ENCODE peak calls at places on chromosomes 12 and 14, in four cellular contexts. H is HCT116, A is K562, N is HepG2. F is an unnamed sample.

GRCh38 chr14:76219873-76220272 is 68.2 kb downstream of the GPATCH2L start:
- DNase-seq in H (no peak), N (no peak), A (no peak), F (no peak)

GRCh38 chr12:6684609-6685008 is 4.6 kb downstream of the ZNF384 start:
- DNase-seq in A (peak), H (peak), N (peak), F (no peak)

GRCh38 chr12:70824511-70824910 is 96.0 kb downstream of the PTPRR start:
- DNase-seq in A (no peak), H (no peak), N (no peak), F (no peak)

GRCh38 chr12:28051516-28052456 is 79.3 kb upstream of the PTHLH start:
- DNase-seq in N (no peak), H (no peak), A (no peak), F (no peak)

GRCh38 chr12:101044512-101045074 is 165.4 kb downstream of the SLC5A8 start:
- DNase-seq in H (no peak), N (no peak), A (no peak), F (no peak)

GRCh38 chr12:116053479-116054195 is 223.9 kb downstream of the MED13L start:
- DNase-seq in A (no peak), H (no peak), N (peak), F (no peak)

GRCh38 chr12:111435661-111436201 is 30.0 kb downstream of the SH2B3 start:
- DNase-seq in A (no peak), N (no peak), H (no peak), F (no peak)

GRCh38 chr12:89464974-89465592 is 59.5 kb downstream of the GALNT4 start:
- DNase-seq in H (no peak), A (no peak), N (no peak), F (no peak)

GRCh38 chr14:102252834-102253801 is 51.8 kb downstream of the MOK start:
- DNase-seq in A (no peak), H (no peak), N (no peak), F (no peak)

GRCh38 chr12:121803861-121804416 is at the start of gene SETD1B:
- DNase-seq in H (no peak), A (peak), N (no peak), F (no peak)

GRCh38 chr14:88289214-88289613 is 33.9 kb downstream of the KCNK10 start:
- DNase-seq in N (no peak), A (no peak), H (peak), F (no peak)

GRCh38 chr12:10722502-10722904 is 620 bp downstream of the YBX3 start:
- DNase-seq in A (peak), H (no peak), N (peak), F (no peak)

GRCh38 chr12:27012239-27012981 is 1.8 kb downstream of the TM7SF3 start:
- DNase-seq in H (no peak), A (no peak), N (peak), F (no peak)

GRCh38 chr14:67232631-67233030 is 8.6 kb upstream of the PALS1 start:
- DNase-seq in H (no peak), A (no peak), N (no peak), F (no peak)

GRCh38 chr12:115049617-115050016 is 365.6 kb upstream of the TBX3 start:
- DNase-seq in N (no peak), H (no peak), A (no peak), F (no peak)
- TF ChIP-seq REST in N (peak), H (peak), A (peak), F (peak)

GRCh38 chr14:99430491-99430890 is 50.2 kb downstream of the SETD3 start:
- DNase-seq in H (no peak), A (peak), N (no peak), F (no peak)
- TF ChIP-seq ATF3 in H (no peak), A (no peak), N (no peak), F (no peak)

DNA sequence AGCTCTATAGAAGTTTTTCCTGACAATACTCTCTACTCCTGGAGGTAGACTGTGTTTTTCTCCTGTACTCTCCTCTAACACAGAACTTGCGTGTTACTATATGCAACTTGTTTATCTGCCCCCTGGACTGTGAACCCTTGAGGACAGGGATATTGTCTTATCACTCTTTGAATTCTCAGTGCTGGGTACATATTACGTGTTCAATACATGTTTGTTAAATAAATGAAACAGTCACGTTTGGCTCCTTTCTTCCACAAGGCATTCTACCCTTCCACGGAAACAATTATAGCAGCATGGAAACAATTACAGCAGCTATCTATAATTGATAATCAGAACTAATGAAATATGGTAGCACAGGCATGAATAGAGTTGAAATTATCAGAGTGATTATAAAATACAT is 50.7 kb downstream of the CRADD start:
- DNase-seq in H (no peak), N (peak), A (no peak), F (no peak)
- TF ChIP-seq REST in H (no peak), N (no peak), A (no peak), F (no peak)

DNA sequence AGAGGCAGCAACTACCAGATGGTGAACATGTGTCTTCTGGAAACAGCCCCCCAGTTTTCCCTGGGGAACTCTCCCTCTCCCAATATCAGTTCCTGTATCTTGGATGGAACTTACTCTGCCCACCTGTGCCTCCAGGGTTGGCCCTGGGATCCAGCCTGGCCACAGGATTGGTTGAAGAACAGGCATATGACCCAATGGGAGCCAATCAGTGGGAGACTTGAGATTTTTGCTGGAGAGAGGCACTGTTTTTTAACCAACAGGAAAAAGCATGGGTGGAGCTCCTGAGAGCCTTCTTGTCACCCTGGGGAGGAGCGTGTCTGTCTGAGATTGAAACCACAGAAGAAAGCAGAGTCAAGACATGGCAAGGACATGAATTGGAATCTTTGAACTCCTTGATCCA is 33.6 kb upstream of the COX6A1 start:
- DNase-seq in N (no peak), A (no peak), H (no peak), F (no peak)
- TF ChIP-seq ATF3 in N (no peak), A (no peak), H (no peak), F (no peak)

GRCh38 chr14:23057757-23058653 is 685 bp upstream of the CDH24 start:
- DNase-seq in N (peak), H (peak), A (peak), F (peak)
- TF ChIP-seq REST in N (no peak), H (no peak), A (peak), F (no peak)

GRCh38 chr14:30550335-30550734 is 8.6 kb upstream of the G2E3 start:
- DNase-seq in N (no peak), A (no peak), H (no peak), F (no peak)
- TF ChIP-seq ATF3 in N (no peak), A (no peak), H (no peak), F (no peak)

GRCh38 chr14:24188251-24189058 is at the start of gene IPO4:
- DNase-seq in A (peak), H (peak), N (peak), F (peak)
- TF ChIP-seq REST in A (no peak), H (no peak), N (peak), F (peak)

GRCh38 chr12:109196332-109196731 is 79.9 kb downstream of the ACACB start:
- DNase-seq in A (no peak), N (no peak), H (no peak), F (no peak)

GRCh38 chr12:109193896-109194295 is 77.5 kb downstream of the ACACB start:
- DNase-seq in H (no peak), N (no peak), A (no peak), F (no peak)

GRCh38 chr12:109200825-109201495 is 84.6 kb downstream of the ACACB start:
- DNase-seq in N (no peak), A (no peak), H (no peak), F (no peak)

GRCh38 chr12:109199324-109199723 is 82.9 kb downstream of the ACACB start:
- DNase-seq in H (no peak), N (no peak), A (no peak), F (no peak)

GRCh38 chr12:109197327-109197726 is 80.9 kb downstream of the ACACB start:
- DNase-seq in N (peak), H (no peak), A (no peak), F (no peak)
- TF ChIP-seq ATF3 in N (no peak), H (no peak), A (no peak), F (no peak)